ENCODE peak calls at places on chromosome 7, in seven cellular contexts. One of them, this sample, is unnamed.

GRCh38 chr7:26305048-26305868 is 13.6 kb downstream of the SNX10 start:
- DNase-seq in GM19239: peak
- DNase-seq in AG10803: no peak
- DNase-seq in T1000: no peak
- DNase-seq in A549: no peak
- DNase-seq in retina: no peak
- DNase-seq in NCI-H774: no peak
- DNase-seq in this sample: no peak

GRCh38 chr7:74480861-74481417 is 27.2 kb downstream of the GTF2IRD1 start:
- DNase-seq in NCI-H774: no peak
- DNase-seq in T1000: no peak
- DNase-seq in AG10803: peak
- DNase-seq in retina: no peak
- DNase-seq in GM19239: no peak
- DNase-seq in A549: no peak
- DNase-seq in this sample: peak

GRCh38 chr7:27106181-27106905 is 3.9 kb upstream of the HOXA2 start:
- DNase-seq in AG10803: no peak
- DNase-seq in GM19239: no peak
- DNase-seq in T1000: no peak
- DNase-seq in A549: no peak
- DNase-seq in retina: peak
- DNase-seq in NCI-H774: no peak
- DNase-seq in this sample: peak

GRCh38 chr7:159156436-159157245 is 12.0 kb upstream of the VIPR2 start:
- DNase-seq in AG10803: no peak
- DNase-seq in A549: no peak
- DNase-seq in T1000: no peak
- DNase-seq in retina: no peak
- DNase-seq in NCI-H774: no peak
- DNase-seq in GM19239: no peak
- DNase-seq in this sample: no peak

GRCh38 chr7:17593854-17594419 is 295.5 kb downstream of the AHR start:
- DNase-seq in T1000: no peak
- DNase-seq in retina: no peak
- DNase-seq in A549: no peak
- DNase-seq in NCI-H774: no peak
- DNase-seq in GM19239: no peak
- DNase-seq in AG10803: peak
- DNase-seq in this sample: peak

GRCh38 chr7:39686261-39686924 is 63.0 kb downstream of the RALA start:
- DNase-seq in A549: no peak
- DNase-seq in NCI-H774: no peak
- DNase-seq in T1000: no peak
- DNase-seq in GM19239: no peak
- DNase-seq in retina: no peak
- DNase-seq in AG10803: peak
- DNase-seq in this sample: no peak

GRCh38 chr7:67760971-67761370 is 764.3 kb downstream of the TYW1 start:
- DNase-seq in A549: no peak
- DNase-seq in GM19239: no peak
- DNase-seq in AG10803: peak
- DNase-seq in NCI-H774: no peak
- DNase-seq in retina: no peak
- DNase-seq in T1000: peak
- DNase-seq in this sample: no peak

GRCh38 chr7:137771273-137771672 is 75.5 kb downstream of the DGKI start:
- DNase-seq in NCI-H774: no peak
- DNase-seq in AG10803: peak
- DNase-seq in retina: no peak
- DNase-seq in A549: no peak
- DNase-seq in GM19239: no peak
- DNase-seq in T1000: no peak
- DNase-seq in this sample: no peak

GRCh38 chr7:67413670-67414069 is 417.0 kb downstream of the TYW1 start:
- DNase-seq in retina: no peak
- DNase-seq in A549: no peak
- DNase-seq in T1000: no peak
- DNase-seq in NCI-H774: peak
- DNase-seq in GM19239: no peak
- DNase-seq in AG10803: no peak
- DNase-seq in this sample: no peak

GRCh38 chr7:32518534-32519140 is 23.3 kb downstream of the AVL9 start:
- DNase-seq in NCI-H774: no peak
- DNase-seq in retina: no peak
- DNase-seq in A549: no peak
- DNase-seq in T1000: no peak
- DNase-seq in GM19239: no peak
- DNase-seq in AG10803: no peak
- DNase-seq in this sample: peak

GRCh38 chr7:117262546-117262945 is 60.3 kb downstream of the WNT2 start:
- DNase-seq in T1000: no peak
- DNase-seq in GM19239: no peak
- DNase-seq in A549: no peak
- DNase-seq in NCI-H774: no peak
- DNase-seq in AG10803: no peak
- DNase-seq in retina: no peak
- DNase-seq in this sample: no peak

GRCh38 chr7:41103331-41103730 is 599.6 kb downstream of the INHBA start:
- DNase-seq in T1000: no peak
- DNase-seq in A549: no peak
- DNase-seq in NCI-H774: no peak
- DNase-seq in retina: no peak
- DNase-seq in GM19239: no peak
- DNase-seq in AG10803: no peak
- DNase-seq in this sample: no peak

GRCh38 chr7:131173148-131173890 is 154.4 kb upstream of the MKLN1 start:
- DNase-seq in T1000: no peak
- DNase-seq in AG10803: peak
- DNase-seq in A549: peak
- DNase-seq in NCI-H774: no peak
- DNase-seq in GM19239: no peak
- DNase-seq in retina: no peak
- DNase-seq in this sample: no peak

GRCh38 chr7:45937301-45937700 is 16.2 kb upstream of the IGFBP3 start:
- DNase-seq in T1000: no peak
- DNase-seq in GM19239: no peak
- DNase-seq in A549: no peak
- DNase-seq in retina: no peak
- DNase-seq in AG10803: peak
- DNase-seq in NCI-H774: no peak
- DNase-seq in this sample: no peak

This sample was measured in left kidney.